ENCODE peak calls at places on chromosome 1, in eight cellular contexts. L, O, M, S, F, Z, N and X are unnamed samples.
A peak's percentile ranks its signal among the peaks of the same experiment; 100 is the strongest.

GRCh38 chr1:93964777-93965200 is 55.6 kb upstream of the GCLM start:
- DNase-seq in F (no peak), S (no peak), Z (no peak), O (no peak), M (no peak), N (no peak), L (no peak), X (no peak)

GRCh38 chr1:27630859-27631491 is 4.0 kb downstream of the FGR start:
- DNase-seq in M (no peak), S (no peak), F (peak; percentile 84), L (no peak), Z (no peak), O (no peak), N (no peak), X (peak; percentile 82)

GRCh38 chr1:229514578-229515275 is 6.6 kb upstream of the NUP133 start:
- DNase-seq in L (peak; percentile 45), Z (peak; percentile 66), O (peak; percentile 63), M (peak; percentile 59), F (no peak), N (no peak), S (no peak), X (peak; percentile 60)

GRCh38 chr1:27341525-27342252 is at the start of gene SYTL1:
- DNase-seq in F (peak; percentile 94), M (peak; percentile 75), S (no peak), O (peak; percentile 82), N (peak; percentile 84), L (peak; percentile 63), Z (peak; percentile 72), X (peak; percentile 80)

GRCh38 chr1:230195199-230195598 is 128.2 kb downstream of the GALNT2 start:
- DNase-seq in O (peak; percentile 15), M (no peak), N (no peak), L (no peak), Z (no peak), S (peak; percentile 19), F (no peak), X (no peak)

GRCh38 chr1:117176579-117176978 is 34.1 kb downstream of the VTCN1 start:
- DNase-seq in N (no peak), S (no peak), F (no peak), O (no peak), Z (no peak), M (no peak), L (no peak), X (no peak)

GRCh38 chr1:54095543-54096286 is 42.3 kb downstream of the TCEANC2 start:
- DNase-seq in Z (no peak), F (no peak), O (no peak), L (no peak), N (no peak), S (no peak), M (no peak), X (no peak)

GRCh38 chr1:240946926-240947325 is 335.0 kb upstream of the GREM2 start:
- DNase-seq in L (no peak), Z (peak; percentile 14), F (no peak), O (no peak), S (no peak), M (peak; percentile 40), N (peak; percentile 7), X (no peak)

GRCh38 chr1:107153033-107153432 is 12.2 kb downstream of the NTNG1 start:
- DNase-seq in O (no peak), S (no peak), M (no peak), N (no peak), F (no peak), Z (no peak), L (no peak), X (no peak)

GRCh38 chr1:6871300-6871972 is 86.2 kb downstream of the CAMTA1 start:
- DNase-seq in N (no peak), L (no peak), M (no peak), O (no peak), Z (no peak), F (no peak), S (no peak), X (no peak)

GRCh38 chr1:240169188-240169587 is 77.5 kb downstream of the FMN2 start:
- DNase-seq in L (no peak), M (no peak), N (no peak), S (no peak), F (no peak), Z (no peak), O (no peak), X (no peak)

GRCh38 chr1:16141573-16142336 is 14.1 kb downstream of the EPHA2 start:
- DNase-seq in L (no peak), N (no peak), S (no peak), F (no peak), Z (peak; percentile 57), O (no peak), M (no peak), X (no peak)

GRCh38 chr1:99727575-99728190 is 38.8 kb downstream of the FRRS1 start:
- DNase-seq in Z (no peak), S (no peak), L (no peak), F (no peak), M (no peak), N (no peak), O (no peak), X (no peak)

DNA sequence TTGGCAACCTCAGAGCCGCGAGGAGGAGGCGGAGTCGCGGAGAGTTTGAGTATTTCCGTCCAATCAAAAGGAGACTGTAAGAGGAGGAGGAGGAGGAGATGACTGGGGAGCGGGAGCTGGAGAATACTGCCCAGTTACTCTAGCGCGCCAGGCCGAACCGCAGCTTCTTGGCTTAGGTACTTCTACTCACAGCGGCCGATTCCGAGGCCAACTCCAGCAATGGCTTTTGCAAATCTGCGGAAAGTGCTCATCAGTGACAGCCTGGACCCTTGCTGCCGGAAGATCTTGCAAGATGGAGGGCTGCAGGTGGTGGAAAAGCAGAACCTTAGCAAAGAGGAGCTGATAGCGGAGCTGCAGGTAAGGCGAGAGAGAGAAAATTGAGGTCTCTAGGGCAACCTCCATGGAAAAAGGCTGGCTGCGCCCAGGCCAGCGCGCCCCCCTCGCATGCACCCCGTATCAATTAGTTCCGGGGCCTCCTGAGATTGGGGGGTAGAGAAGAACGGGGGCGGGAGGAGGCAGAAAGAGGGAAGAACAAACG is at the start of gene PHGDH:
- DNase-seq in Z (peak; percentile 85), L (peak; percentile 80), M (peak; percentile 60), O (peak; percentile 75), N (peak; percentile 51), S (no peak), F (no peak), X (no peak)
- TF ChIP-seq POLR2AphosphoS5 in Z (peak; percentile 78), L (peak; percentile 95), M (peak; percentile 75), O (peak; percentile 79), N (no peak), S (peak; percentile 82), F (no peak), X (no peak)

GRCh38 chr1:34286547-34286946 is 109.8 kb downstream of the C1orf94 start:
- DNase-seq in M (no peak), F (no peak), O (no peak), Z (no peak), L (no peak), S (peak; percentile 82), N (no peak), X (no peak)
- TF ChIP-seq POLR2AphosphoS5 in M (no peak), F (no peak), O (no peak), Z (no peak), L (no peak), S (no peak), N (no peak), X (no peak)

GRCh38 chr1:61839702-61840101 is 97.4 kb downstream of the PATJ start:
- DNase-seq in F (no peak), S (no peak), L (no peak), Z (no peak), N (no peak), M (no peak), O (no peak), X (no peak)
- TF ChIP-seq POLR2AphosphoS5 in F (no peak), S (no peak), L (no peak), Z (no peak), N (no peak), M (no peak), O (no peak), X (no peak)

GRCh38 chr1:211614615-211615014 is 35.7 kb upstream of the SLC30A1 start:
- DNase-seq in O (no peak), M (no peak), N (no peak), F (no peak), S (no peak), L (no peak), Z (no peak), X (no peak)

GRCh38 chr1:211613951-211614350 is 35.0 kb upstream of the SLC30A1 start:
- DNase-seq in S (no peak), Z (no peak), O (no peak), M (no peak), N (no peak), L (no peak), F (no peak), X (no peak)

GRCh38 chr1:211611818-211612217 is 32.9 kb upstream of the SLC30A1 start:
- DNase-seq in O (no peak), F (no peak), S (no peak), L (no peak), Z (no peak), N (no peak), M (no peak), X (no peak)

GRCh38 chr1:211612786-211613107 is 33.8 kb upstream of the SLC30A1 start:
- DNase-seq in Z (no peak), L (no peak), F (no peak), M (no peak), O (no peak), N (no peak), S (no peak), X (no peak)

DNA sequence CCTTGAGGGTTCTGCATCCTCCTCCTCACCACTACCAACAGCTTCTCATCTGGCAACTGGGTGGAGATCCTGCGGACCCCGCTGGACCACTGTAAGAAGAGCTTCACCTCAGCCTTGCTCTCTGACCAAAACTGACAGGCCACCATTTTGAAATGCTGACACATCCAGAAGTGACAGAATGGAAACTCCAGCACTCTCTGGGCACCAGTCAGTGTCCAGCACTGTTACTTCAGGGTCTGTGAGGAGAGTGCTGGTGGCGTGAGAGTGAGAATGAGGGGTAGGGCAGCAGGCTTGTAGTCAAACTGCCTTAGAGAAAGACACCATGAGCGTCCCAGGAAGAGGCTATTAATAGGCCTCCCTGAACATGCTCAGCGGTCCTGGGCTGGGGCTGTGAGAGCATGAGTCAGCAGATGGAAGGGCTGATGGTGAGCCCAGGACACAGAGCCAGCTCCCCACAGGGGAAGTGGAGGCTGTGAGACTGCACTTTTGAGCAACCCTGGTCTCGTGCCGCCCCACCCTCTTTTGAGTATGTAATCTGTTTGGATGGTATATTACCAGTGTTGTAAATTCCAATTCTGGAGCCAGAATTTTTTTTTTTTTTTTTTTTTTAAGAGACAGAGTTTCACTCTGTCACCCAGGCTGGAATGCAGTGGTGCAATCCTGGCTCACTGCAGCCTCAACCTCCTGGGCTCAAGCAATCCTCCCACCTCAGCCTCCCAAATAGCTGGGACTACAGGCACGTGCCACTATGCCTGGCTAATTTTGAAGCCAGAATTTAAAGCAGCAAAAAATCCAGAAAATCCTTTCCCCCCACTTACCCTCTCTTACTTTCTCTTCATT is 34.4 kb upstream of the SLC30A1 start:
- DNase-seq in F (peak; percentile 89), N (no peak), S (peak; percentile 97), O (peak; percentile 52), M (peak; percentile 85), Z (peak; percentile 50), L (no peak), X (peak; percentile 91)
- TF ChIP-seq POLR2AphosphoS5 in F (peak; percentile 49), N (no peak), S (peak; percentile 63), O (no peak), M (peak; percentile 32), Z (no peak), L (no peak), X (no peak)

GRCh38 chr1:150578278-150579109 is 916 bp downstream of the MCL1 start:
- DNase-seq in Z (peak; percentile 49), L (no peak), F (peak; percentile 91), S (no peak), O (no peak), N (no peak), M (peak; percentile 54), X (no peak)
- TF ChIP-seq POLR2AphosphoS5 in Z (peak; percentile 80), L (no peak), F (peak; percentile 86), S (peak; percentile 90), O (peak; percentile 84), N (no peak), M (peak; percentile 65), X (peak; percentile 88)